ENCODE peak calls at places on chromosomes 1 and 21, in five cellular contexts. One of them, this sample, is unnamed.

GRCh38 chr1:14057640-14058039 is 357.7 kb downstream of the PRDM2 start:
- DNase-seq in uterus: no peak
- DNase-seq in BJ: no peak
- DNase-seq in psoas muscle: no peak
- DNase-seq in bronchial epithelial cell: no peak
- DNase-seq in this sample: no peak

GRCh38 chr1:77706321-77706720 is 23.9 kb upstream of the ZZZ3 start:
- DNase-seq in psoas muscle: no peak
- DNase-seq in bronchial epithelial cell: peak
- DNase-seq in uterus: no peak
- DNase-seq in BJ: no peak
- DNase-seq in this sample: no peak

GRCh38 chr1:24108334-24109165 is 3.4 kb downstream of the MYOM3 start:
- DNase-seq in psoas muscle: peak
- DNase-seq in BJ: no peak
- DNase-seq in bronchial epithelial cell: peak
- DNase-seq in uterus: no peak
- DNase-seq in this sample: no peak

GRCh38 chr1:5768014-5768413 is 224.2 kb downstream of the NPHP4 start:
- DNase-seq in uterus: no peak
- DNase-seq in bronchial epithelial cell: no peak
- DNase-seq in psoas muscle: no peak
- DNase-seq in BJ: no peak
- DNase-seq in this sample: no peak

GRCh38 chr21:22795644-22796043 is 1797.4 kb downstream of the NCAM2 start:
- DNase-seq in bronchial epithelial cell: no peak
- DNase-seq in BJ: no peak
- DNase-seq in psoas muscle: no peak
- DNase-seq in uterus: no peak
- DNase-seq in this sample: no peak

GRCh38 chr21:28991861-28992525 is 684 bp downstream of the LTN1 start:
- DNase-seq in BJ: no peak
- DNase-seq in uterus: no peak
- DNase-seq in psoas muscle: no peak
- DNase-seq in bronchial epithelial cell: no peak
- DNase-seq in this sample: peak

GRCh38 chr1:25917996-25918395 is 11.8 kb upstream of the STMN1 start:
- DNase-seq in bronchial epithelial cell: no peak
- DNase-seq in uterus: no peak
- DNase-seq in psoas muscle: no peak
- DNase-seq in BJ: no peak
- DNase-seq in this sample: no peak

GRCh38 chr1:171610385-171610784 is 11.7 kb upstream of the MYOCOS start:
- DNase-seq in bronchial epithelial cell: peak
- DNase-seq in psoas muscle: no peak
- DNase-seq in BJ: no peak
- DNase-seq in uterus: no peak
- DNase-seq in this sample: peak

GRCh38 chr1:55916480-55916879 is 662.9 kb downstream of the PLPP3 start:
- DNase-seq in bronchial epithelial cell: peak
- DNase-seq in BJ: peak
- DNase-seq in psoas muscle: no peak
- DNase-seq in uterus: no peak
- DNase-seq in this sample: no peak

GRCh38 chr1:204348722-204349121 is 11.0 kb downstream of the PLEKHA6 start:
- DNase-seq in psoas muscle: peak
- DNase-seq in uterus: peak
- DNase-seq in bronchial epithelial cell: no peak
- DNase-seq in BJ: peak
- DNase-seq in this sample: no peak

GRCh38 chr1:172167801-172168596 is 252.5 kb upstream of the C1orf105 start:
- DNase-seq in uterus: no peak
- DNase-seq in BJ: no peak
- DNase-seq in bronchial epithelial cell: peak
- DNase-seq in psoas muscle: no peak
- DNase-seq in this sample: no peak

GRCh38 chr1:32426489-32427255 is 32.4 kb upstream of the BSDC1 start:
- DNase-seq in BJ: no peak
- DNase-seq in psoas muscle: no peak
- DNase-seq in uterus: peak
- DNase-seq in bronchial epithelial cell: peak
- DNase-seq in this sample: no peak

GRCh38 chr1:11499825-11500331 is 20.9 kb downstream of the DISP3 start:
- DNase-seq in psoas muscle: no peak
- DNase-seq in uterus: no peak
- DNase-seq in bronchial epithelial cell: no peak
- DNase-seq in BJ: no peak
- DNase-seq in this sample: no peak

GRCh38 chr1:220669005-220669404 is 21.2 kb upstream of the C1orf115 start:
- DNase-seq in bronchial epithelial cell: peak
- DNase-seq in BJ: no peak
- DNase-seq in uterus: no peak
- DNase-seq in psoas muscle: no peak
- DNase-seq in this sample: no peak

GRCh38 chr1:27402349-27402754 is 9.9 kb downstream of the GPR3 start:
- DNase-seq in psoas muscle: peak
- DNase-seq in bronchial epithelial cell: peak
- DNase-seq in uterus: peak
- DNase-seq in BJ: no peak
- DNase-seq in this sample: peak

GRCh38 chr1:33429846-33430750 is 797 bp downstream of the PHC2 start:
- DNase-seq in bronchial epithelial cell: no peak
- DNase-seq in psoas muscle: peak
- DNase-seq in uterus: peak
- DNase-seq in BJ: no peak
- DNase-seq in this sample: peak

GRCh38 chr1:201970334-201971159 is 11.9 kb upstream of the RNPEP start:
- DNase-seq in uterus: no peak
- DNase-seq in BJ: no peak
- DNase-seq in bronchial epithelial cell: peak
- DNase-seq in psoas muscle: no peak
- DNase-seq in this sample: no peak

GRCh38 chr1:157495285-157495684 is 57.0 kb downstream of the FCRL5 start:
- DNase-seq in uterus: no peak
- DNase-seq in BJ: no peak
- DNase-seq in bronchial epithelial cell: no peak
- DNase-seq in psoas muscle: no peak
- DNase-seq in this sample: no peak

GRCh38 chr1:39262802-39263201 is 58.3 kb downstream of the MACF1 start:
- DNase-seq in uterus: no peak
- DNase-seq in bronchial epithelial cell: no peak
- DNase-seq in psoas muscle: no peak
- DNase-seq in BJ: no peak
- DNase-seq in this sample: no peak

DNA sequence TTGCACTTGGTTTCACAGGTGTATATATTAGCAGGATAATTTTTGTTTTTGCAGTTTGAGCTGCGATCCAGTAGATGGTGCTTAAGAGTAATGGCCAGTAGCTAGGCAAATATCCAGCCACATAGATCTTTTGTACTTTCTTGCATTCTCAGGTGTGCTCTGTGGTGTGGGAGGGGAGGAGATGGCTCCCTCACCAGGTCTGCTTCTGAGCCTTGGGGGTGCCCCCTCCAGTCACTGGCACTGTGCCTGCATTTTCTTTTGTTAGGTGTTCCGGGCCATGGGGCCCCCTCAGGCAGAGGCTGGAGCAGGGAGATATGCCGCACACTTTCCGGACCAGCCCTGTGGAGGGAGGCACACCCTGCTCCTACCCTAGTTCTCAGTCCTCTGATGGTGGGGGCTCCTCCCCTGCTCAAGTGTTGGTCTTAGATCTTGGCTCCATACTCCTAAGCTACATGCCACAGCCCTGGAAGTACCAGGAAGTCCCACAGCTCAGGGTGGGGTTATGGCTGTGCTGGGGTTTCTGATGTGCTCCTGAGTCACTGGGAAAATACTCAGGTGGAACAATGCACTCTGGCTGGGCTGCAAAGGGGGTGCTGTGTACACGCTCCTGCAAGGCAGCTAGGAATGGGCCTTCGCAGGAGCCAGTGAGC is 197.6 kb upstream of the DMRTA2 start:
- DNase-seq in uterus: no peak
- DNase-seq in BJ: no peak
- DNase-seq in bronchial epithelial cell: peak
- DNase-seq in psoas muscle: no peak
- DNase-seq in this sample: no peak
- TF ChIP-seq CTCF in uterus: no peak
- TF ChIP-seq CTCF in BJ: peak
- TF ChIP-seq CTCF in bronchial epithelial cell: peak
- TF ChIP-seq CTCF in psoas muscle: peak
- TF ChIP-seq CTCF in this sample: peak

GRCh38 chr1:98056781-98057180 is 135.9 kb upstream of the DPYD start:
- DNase-seq in bronchial epithelial cell: no peak
- DNase-seq in BJ: no peak
- DNase-seq in psoas muscle: no peak
- DNase-seq in uterus: no peak
- DNase-seq in this sample: no peak

GRCh38 chr1:98054367-98054701 is 133.5 kb upstream of the DPYD start:
- DNase-seq in BJ: no peak
- DNase-seq in uterus: no peak
- DNase-seq in psoas muscle: no peak
- DNase-seq in bronchial epithelial cell: no peak
- DNase-seq in this sample: no peak

GRCh38 chr1:98053471-98054366 is 132.9 kb upstream of the DPYD start:
- DNase-seq in bronchial epithelial cell: peak
- DNase-seq in psoas muscle: peak
- DNase-seq in BJ: no peak
- DNase-seq in uterus: peak
- DNase-seq in this sample: peak

GRCh38 chr1:98054786-98055185 is 134.0 kb upstream of the DPYD start:
- DNase-seq in uterus: no peak
- DNase-seq in psoas muscle: no peak
- DNase-seq in BJ: no peak
- DNase-seq in bronchial epithelial cell: no peak
- DNase-seq in this sample: no peak

GRCh38 chr1:98055457-98055856 is 134.6 kb upstream of the DPYD start:
- DNase-seq in psoas muscle: no peak
- DNase-seq in bronchial epithelial cell: no peak
- DNase-seq in uterus: no peak
- DNase-seq in BJ: no peak
- DNase-seq in this sample: no peak
- H3K4me3 ChIP-seq in psoas muscle: no peak
- H3K4me3 ChIP-seq in bronchial epithelial cell: no peak
- H3K4me3 ChIP-seq in uterus: no peak
- H3K4me3 ChIP-seq in BJ: no peak
- H3K4me3 ChIP-seq in this sample: no peak

GRCh38 chr1:114094675-114095074 is 59.0 kb downstream of the SYT6 start:
- DNase-seq in uterus: no peak
- DNase-seq in BJ: no peak
- DNase-seq in bronchial epithelial cell: no peak
- DNase-seq in psoas muscle: no peak
- DNase-seq in this sample: no peak

GRCh38 chr1:114092118-114092517 is 61.6 kb downstream of the SYT6 start:
- DNase-seq in bronchial epithelial cell: no peak
- DNase-seq in uterus: no peak
- DNase-seq in psoas muscle: no peak
- DNase-seq in BJ: no peak
- DNase-seq in this sample: no peak

GRCh38 chr1:114094303-114094663 is 59.4 kb downstream of the SYT6 start:
- DNase-seq in uterus: no peak
- DNase-seq in bronchial epithelial cell: no peak
- DNase-seq in psoas muscle: peak
- DNase-seq in BJ: no peak
- DNase-seq in this sample: no peak

GRCh38 chr1:114091711-114092110 is 62.0 kb downstream of the SYT6 start:
- DNase-seq in BJ: no peak
- DNase-seq in bronchial epithelial cell: no peak
- DNase-seq in uterus: no peak
- DNase-seq in psoas muscle: no peak
- DNase-seq in this sample: no peak

DNA sequence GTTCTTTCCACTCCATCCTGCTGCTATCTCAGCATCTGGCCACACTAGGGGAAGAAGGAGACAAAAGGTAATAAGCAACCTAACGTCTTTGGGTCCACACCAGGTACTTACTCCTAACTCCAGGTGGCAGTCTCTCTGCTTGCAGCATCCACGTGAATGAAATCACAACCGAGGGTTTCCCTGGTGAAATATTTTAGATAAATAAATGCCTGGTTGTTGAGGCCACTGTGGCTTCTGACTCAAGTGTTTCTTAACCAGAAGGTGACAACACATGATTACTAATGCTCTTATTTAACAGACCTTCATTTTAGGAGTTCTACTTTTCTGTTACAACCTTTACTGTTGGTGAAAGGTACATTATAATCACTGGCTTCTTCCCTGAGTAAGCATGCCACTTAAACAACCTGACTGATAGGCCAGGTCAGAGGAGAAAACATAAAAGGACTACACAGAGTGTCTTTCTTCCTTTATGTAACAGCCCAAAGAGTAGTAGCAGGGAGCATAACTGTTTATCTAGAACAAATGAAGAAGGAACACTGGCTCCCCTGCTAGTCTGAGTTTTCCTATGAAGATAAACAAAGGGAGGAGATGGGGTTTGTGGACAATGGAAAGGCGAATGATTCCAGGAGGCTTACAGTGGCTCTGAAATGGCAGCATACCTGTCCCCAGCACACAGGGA is 59.9 kb downstream of the SYT6 start:
- DNase-seq in BJ: peak
- DNase-seq in uterus: no peak
- DNase-seq in bronchial epithelial cell: peak
- DNase-seq in psoas muscle: no peak
- DNase-seq in this sample: no peak
- TF ChIP-seq CTCF in BJ: no peak
- TF ChIP-seq CTCF in uterus: no peak
- TF ChIP-seq CTCF in bronchial epithelial cell: peak
- TF ChIP-seq CTCF in psoas muscle: no peak
- TF ChIP-seq CTCF in this sample: peak

GRCh38 chr1:96632045-96632664 is 89.4 kb upstream of the PTBP2 start:
- DNase-seq in BJ: no peak
- DNase-seq in uterus: no peak
- DNase-seq in psoas muscle: no peak
- DNase-seq in bronchial epithelial cell: no peak
- DNase-seq in this sample: no peak
- H3K4me3 ChIP-seq in BJ: no peak
- H3K4me3 ChIP-seq in uterus: no peak
- H3K4me3 ChIP-seq in psoas muscle: no peak
- H3K4me3 ChIP-seq in bronchial epithelial cell: no peak
- H3K4me3 ChIP-seq in this sample: no peak

GRCh38 chr1:181116819-181117390 is 28.4 kb downstream of the IER5 start:
- DNase-seq in psoas muscle: no peak
- DNase-seq in uterus: no peak
- DNase-seq in bronchial epithelial cell: no peak
- DNase-seq in BJ: no peak
- DNase-seq in this sample: no peak
- TF ChIP-seq CTCF in psoas muscle: no peak
- TF ChIP-seq CTCF in uterus: no peak
- TF ChIP-seq CTCF in bronchial epithelial cell: no peak
- TF ChIP-seq CTCF in BJ: no peak
- TF ChIP-seq CTCF in this sample: no peak

This sample was measured in GM12865.